ENCODE peak calls at places on chromosomes 11 and 22, in nine cellular contexts. I is colonic mucosa; X is CD4-positive, alpha-beta T cell; F is kidney; V is tibial nerve; Z is fibroblast of lung; C is HCT116; E is GM23338; A is upper lobe of left lung. R is an unnamed sample.

GRCh38 chr11:9574806-9575530 is 1.5 kb downstream of the WEE1 start:
- DNase-seq in A (peak; percentile 55), I (peak; percentile 80), C (peak; percentile 56), X (peak; percentile 4), F (no peak), E (peak; percentile 83), V (peak; percentile 62), Z (peak; percentile 92), R (peak; percentile 26)

GRCh38 chr11:125593113-125593761 is 585 bp downstream of the STT3A start:
- DNase-seq in X (no peak), E (peak; percentile 64), F (no peak), Z (peak; percentile 20), A (peak; percentile 24), V (no peak), I (peak; percentile 32), C (peak; percentile 16), R (no peak)

GRCh38 chr11:70506986-70507385 is 108.7 kb downstream of the CTTN start:
- DNase-seq in A (no peak), C (no peak), F (no peak), Z (no peak), V (no peak), X (no peak), E (no peak), I (no peak), R (no peak)

GRCh38 chr11:75786101-75786736 is 17.6 kb downstream of the DGAT2 start:
- DNase-seq in A (peak; percentile 36), F (peak; percentile 82), I (peak; percentile 79), E (no peak), V (no peak), C (no peak), Z (no peak), X (no peak), R (no peak)

GRCh38 chr11:94753630-94754029 is 14.5 kb upstream of the AMOTL1 start:
- DNase-seq in F (no peak), I (no peak), Z (no peak), V (no peak), X (no peak), A (no peak), E (no peak), C (no peak), R (no peak)

GRCh38 chr22:31100762-31101525 is 6.4 kb downstream of the SELENOM start:
- DNase-seq in Z (no peak), I (no peak), X (no peak), F (no peak), C (no peak), V (no peak), E (no peak), A (no peak), R (no peak)

GRCh38 chr11:119266517-119267255 is 50.2 kb downstream of the MCAM start:
- DNase-seq in A (no peak), X (no peak), F (no peak), E (no peak), V (no peak), Z (no peak), C (no peak), I (no peak), R (no peak)

GRCh38 chr11:19306570-19306969 is 65.8 kb upstream of the E2F8 start:
- DNase-seq in X (no peak), Z (no peak), E (no peak), F (no peak), V (no peak), C (no peak), I (no peak), A (no peak), R (no peak)

GRCh38 chr11:61083601-61084147 is 18.6 kb upstream of the CD5 start:
- DNase-seq in Z (no peak), V (no peak), F (no peak), X (peak; percentile 58), A (peak; percentile 20), C (no peak), I (no peak), E (no peak), R (no peak)

GRCh38 chr11:77749232-77749631 is 71.3 kb downstream of the RSF1 start:
- DNase-seq in V (no peak), Z (no peak), A (no peak), I (no peak), C (no peak), E (no peak), F (no peak), X (no peak), R (no peak)

GRCh38 chr22:45180280-45180679 is 16.6 kb downstream of the NUP50 start:
- DNase-seq in F (no peak), A (peak; percentile 81), X (no peak), I (no peak), E (no peak), V (no peak), C (no peak), Z (no peak), R (no peak)

GRCh38 chr11:112321521-112322172 is 61.0 kb upstream of the PLET1 start:
- DNase-seq in Z (peak; percentile 91), A (peak; percentile 92), V (no peak), E (peak; percentile 60), F (peak; percentile 85), C (peak; percentile 57), X (no peak), I (peak; percentile 82), R (peak; percentile 96)

GRCh38 chr11:34667810-34668582 is 47.1 kb downstream of the EHF start:
- DNase-seq in V (no peak), A (no peak), C (no peak), X (no peak), E (no peak), I (no peak), F (no peak), Z (no peak), R (no peak)

GRCh38 chr11:14380947-14381555 is 22.1 kb upstream of the RRAS2 start:
- DNase-seq in A (peak; percentile 73), C (no peak), E (peak; percentile 79), Z (peak; percentile 54), V (peak; percentile 58), F (peak; percentile 88), X (peak; percentile 38), I (peak; percentile 76), R (no peak)
- TF ChIP-seq CTCF in A (no peak), C (no peak), E (no peak), Z (no peak), V (no peak), F (no peak), X (no peak), I (no peak), R (no peak)

DNA sequence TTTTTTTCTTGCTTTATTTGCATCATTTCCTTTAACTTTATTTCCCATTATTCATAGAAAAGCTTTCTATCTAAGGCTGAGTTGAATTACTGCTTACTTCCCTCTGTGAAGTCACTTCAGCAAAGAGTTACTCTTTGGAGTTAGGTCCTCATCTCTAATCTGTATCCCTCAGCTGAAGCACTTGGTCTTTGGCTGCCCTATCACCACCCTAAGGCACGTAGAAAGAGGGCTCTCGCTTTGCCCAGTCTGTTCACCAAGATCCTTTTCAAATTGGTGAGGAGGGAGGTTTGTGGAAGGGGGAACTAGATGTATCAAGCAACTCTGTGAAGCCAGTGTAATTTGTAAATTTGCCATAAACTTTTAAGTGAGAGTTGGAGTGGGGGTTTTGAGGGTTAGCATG is 43.5 kb downstream of the PAX6 start:
- DNase-seq in E (peak; percentile 15), X (no peak), F (no peak), Z (no peak), A (no peak), I (no peak), V (no peak), C (no peak), R (no peak)
- H3K27ac ChIP-seq in E (no peak overlapping the region), X (no peak overlapping the region), F (no peak overlapping the region), Z (no peak overlapping the region), A (no peak overlapping the region), I (no peak overlapping the region), V (no peak overlapping the region), C (no peak overlapping the region), R (no peak overlapping the region)

DNA sequence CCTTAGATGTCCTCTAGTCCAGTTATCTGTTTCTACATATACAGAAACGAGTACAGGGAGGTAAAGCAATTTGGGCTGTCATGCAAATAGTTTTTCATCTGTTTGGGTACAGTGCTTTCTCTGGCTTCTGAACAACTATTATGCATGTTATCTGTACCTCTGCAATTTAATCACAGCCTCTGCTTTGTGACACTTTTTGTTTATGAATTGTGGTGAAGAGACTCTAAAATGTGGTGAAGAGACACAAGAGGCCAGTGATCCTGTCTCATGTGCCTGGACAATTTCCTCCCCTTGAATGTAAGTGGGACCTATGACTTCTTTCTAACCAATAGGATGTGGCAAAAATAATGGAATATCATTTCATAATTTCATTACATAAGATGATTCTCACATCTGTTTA is 130.3 kb upstream of the ARHGAP42 start:
- DNase-seq in F (no peak), E (no peak), V (no peak), A (no peak), X (no peak), Z (no peak), I (no peak), C (no peak), R (no peak)
- TF ChIP-seq CTCF in F (no peak), E (no peak), V (no peak), A (no peak), X (no peak), Z (no peak), I (no peak), C (no peak), R (no peak)

GRCh38 chr22:23161574-23161973 is 16.3 kb downstream of the RAB36 start:
- DNase-seq in X (no peak), F (no peak), E (no peak), C (no peak), V (no peak), Z (no peak), I (no peak), A (no peak), R (no peak)

GRCh38 chr22:23161029-23161428 is 15.8 kb downstream of the RAB36 start:
- DNase-seq in V (no peak), Z (no peak), E (no peak), A (no peak), I (no peak), X (no peak), F (no peak), C (no peak), R (no peak)

GRCh38 chr22:23164091-23164490 is 16.2 kb upstream of the BCR start:
- DNase-seq in F (no peak), Z (no peak), A (no peak), V (no peak), C (no peak), X (no peak), E (no peak), I (no peak), R (no peak)

GRCh38 chr22:23166038-23166831 is 14.1 kb upstream of the BCR start:
- DNase-seq in F (no peak), Z (no peak), A (no peak), I (no peak), C (no peak), E (no peak), X (no peak), V (no peak), R (no peak)

DNA sequence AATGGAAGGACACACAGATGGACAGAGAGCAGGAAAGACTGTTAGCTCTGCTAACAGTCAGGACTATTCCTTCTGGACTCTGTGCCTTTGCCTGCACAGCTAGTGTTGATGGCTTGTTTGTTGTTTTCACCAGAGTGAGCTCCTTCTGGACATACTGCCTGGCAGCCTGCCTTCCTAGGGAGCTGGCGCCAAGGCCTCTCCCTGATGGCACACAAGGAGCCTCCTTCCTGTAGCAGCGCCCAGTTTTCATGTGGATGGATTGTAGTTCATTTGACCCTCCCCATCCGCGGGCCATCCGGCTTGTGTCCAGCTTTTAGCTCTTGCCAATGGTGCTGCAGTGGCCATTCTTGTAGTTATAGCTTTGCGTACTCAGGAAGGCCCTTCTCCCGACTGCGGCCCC is 16.6 kb upstream of the BCR start:
- DNase-seq in E (no peak), C (no peak), V (peak; percentile 63), F (no peak), I (no peak), A (no peak), Z (peak; percentile 53), X (no peak), R (no peak)
- H3K27ac ChIP-seq in E (no peak overlapping the region), C (no peak overlapping the region), V (peak overlapping the region; percentile 33), F (no peak overlapping the region), I (no peak overlapping the region), A (peak overlapping the region; percentile 13), Z (no peak overlapping the region), X (no peak overlapping the region), R (no peak overlapping the region)

GRCh38 chr22:48335442-48336139 is 1492.1 kb downstream of the BRD1 start:
- DNase-seq in C (no peak), F (peak; percentile 27), I (no peak), V (no peak), E (no peak), A (no peak), Z (no peak), X (no peak), R (no peak)
- TF ChIP-seq CTCF in C (no peak), F (no peak), I (no peak), V (no peak), E (no peak), A (no peak), Z (no peak), X (no peak), R (no peak)